ENCODE peak calls at places on chromosomes 11 and 22, in eight cellular contexts. W, E, A, T, Y, P, O and I are unnamed samples. For H3K36me3, the result is how much of the 10 kb centered on the place peaks cover.

GRCh38 chr22:24189249-24190158 is 8.2 kb downstream of the SUSD2 start:
- DNase-seq in O (peak), E (peak), T (peak), W (peak), A (peak), P (peak), Y (peak), I (peak)

GRCh38 chr11:118838905-118839553 is 44.7 kb upstream of the CXCR5 start:
- DNase-seq in O (no peak), Y (no peak), P (no peak), W (no peak), A (no peak), T (no peak), E (no peak), I (peak)

GRCh38 chr11:74418509-74418895 is 20.3 kb upstream of the PGM2L1 start:
- DNase-seq in E (no peak), P (no peak), W (no peak), Y (no peak), A (peak), O (no peak), T (no peak), I (no peak)

GRCh38 chr11:60971520-60971919 is at the start of gene CD6:
- DNase-seq in Y (no peak), A (no peak), E (no peak), O (no peak), T (no peak), W (no peak), P (no peak), I (no peak)

GRCh38 chr11:104968365-104968855 is at the start of gene CASP4:
- DNase-seq in W (peak), E (no peak), Y (peak), T (no peak), A (peak), O (no peak), P (no peak), I (no peak)

GRCh38 chr11:70315726-70316125 is 45.2 kb downstream of the PPFIA1 start:
- DNase-seq in E (no peak), T (no peak), W (no peak), O (no peak), Y (no peak), P (no peak), A (no peak), I (no peak)

GRCh38 chr11:44950625-44951472 is at the start of gene TP53I11:
- DNase-seq in Y (peak), P (peak), T (peak), E (peak), W (peak), A (no peak), O (peak), I (peak)

GRCh38 chr11:34915136-34916013 is 804 bp downstream of the APIP start:
- DNase-seq in P (no peak), A (no peak), W (no peak), T (no peak), E (no peak), Y (no peak), O (peak), I (no peak)

GRCh38 chr22:19109198-19110063 is 12.8 kb downstream of the DGCR2 start:
- DNase-seq in T (peak), W (no peak), E (peak), P (no peak), Y (peak), O (no peak), A (peak), I (no peak)

GRCh38 chr11:94128746-94129504 is at the start of gene PANX1:
- DNase-seq in O (peak), A (peak), P (peak), W (peak), Y (peak), E (peak), T (peak), I (peak)

GRCh38 chr22:45424241-45424731 is 10.8 kb downstream of the RIBC2 start:
- DNase-seq in O (peak), Y (peak), W (no peak), P (no peak), A (no peak), T (no peak), E (no peak), I (no peak)

GRCh38 chr11:85694385-85694980 is 8.5 kb upstream of the CCDC89 start:
- DNase-seq in O (no peak), A (peak), E (no peak), T (no peak), W (no peak), P (no peak), Y (no peak), I (no peak)

GRCh38 chr11:123221074-123221473 is 26.0 kb upstream of the CLMP start:
- DNase-seq in A (no peak), Y (peak), E (no peak), W (no peak), P (no peak), O (no peak), T (no peak), I (no peak)

GRCh38 chr22:25399649-25400151 is 164.8 kb upstream of the GRK3 start:
- DNase-seq in P (peak), E (no peak), A (no peak), Y (no peak), T (no peak), O (no peak), W (no peak), I (no peak)

GRCh38 chr11:114466742-114467141 is 27.5 kb downstream of the REXO2 start:
- DNase-seq in T (no peak), P (no peak), O (no peak), E (no peak), A (no peak), W (no peak), Y (no peak), I (no peak)

GRCh38 chr11:11860103-11860979 is 18.6 kb downstream of the USP47 start:
- DNase-seq in O (no peak), P (no peak), W (no peak), A (no peak), Y (no peak), T (no peak), E (no peak), I (no peak)

GRCh38 chr11:73262851-73263495 is 9.2 kb upstream of the P2RY6 start:
- DNase-seq in Y (no peak), A (no peak), P (no peak), W (no peak), E (no peak), T (no peak), O (no peak), I (no peak)

GRCh38 chr22:19703869-19704268 is 10.4 kb upstream of the SEPTIN5 start:
- DNase-seq in O (peak), P (no peak), W (no peak), T (no peak), Y (no peak), A (no peak), E (peak), I (no peak)

GRCh38 chr22:41050873-41051272 is 41.5 kb upstream of the EP300 start:
- DNase-seq in A (no peak), Y (no peak), P (no peak), W (no peak), O (no peak), T (no peak), E (no peak), I (no peak)

GRCh38 chr11:69309800-69310280 is 15.9 kb downstream of the MYEOV start:
- DNase-seq in Y (no peak), O (no peak), P (no peak), E (no peak), T (no peak), W (no peak), A (no peak), I (no peak)

GRCh38 chr11:120225372-120225909 is 14.5 kb upstream of the POU2F3 start:
- DNase-seq in W (no peak), O (no peak), T (no peak), P (peak), Y (no peak), A (no peak), E (no peak), I (no peak)

GRCh38 chr11:102911758-102912481 is 37.1 kb upstream of the MMP12 start:
- DNase-seq in T (no peak), E (no peak), O (no peak), A (no peak), Y (no peak), W (no peak), P (no peak), I (no peak)

GRCh38 chr22:48357196-48357595 is 1470.5 kb downstream of the BRD1 start:
- DNase-seq in P (no peak), E (no peak), T (no peak), A (no peak), Y (no peak), W (no peak), O (no peak), I (no peak)

GRCh38 chr11:66371627-66372415 is at the start of gene SLC29A2:
- DNase-seq in Y (peak), A (no peak), T (peak), W (no peak), E (peak), P (peak), O (no peak), I (peak)

GRCh38 chr11:120985718-120986569 is 38.0 kb upstream of the TBCEL start:
- DNase-seq in A (peak), E (peak), W (peak), P (peak), O (peak), Y (peak), T (peak), I (peak)

GRCh38 chr11:130480721-130481140 is 32.3 kb downstream of the ADAMTS15 start:
- DNase-seq in W (no peak), Y (no peak), T (no peak), O (no peak), E (no peak), A (no peak), P (no peak), I (no peak)

GRCh38 chr11:68287419-68287818 is 15.6 kb upstream of the C11orf24 start:
- DNase-seq in T (no peak), E (no peak), W (no peak), Y (no peak), O (no peak), P (no peak), A (no peak), I (no peak)

GRCh38 chr11:12061851-12062560 is 48.4 kb upstream of the MICAL2 start:
- DNase-seq in E (no peak), W (no peak), Y (no peak), A (no peak), P (no peak), O (no peak), T (no peak), I (no peak)

GRCh38 chr11:46414466-46414796 is 22.9 kb upstream of the CHRM4 start:
- DNase-seq in Y (no peak), A (no peak), W (no peak), E (no peak), P (no peak), T (no peak), O (no peak), I (peak)

GRCh38 chr11:8681837-8682218 is 637 bp downstream of the TRIM66 start:
- DNase-seq in Y (no peak), O (no peak), T (no peak), W (no peak), A (no peak), E (no peak), P (no peak), I (no peak)

GRCh38 chr11:65857500-65858353 is at the start of gene CFL1:
- DNase-seq in A (peak), T (peak), E (peak), Y (peak), W (peak), O (peak), P (peak), I (peak)

GRCh38 chr11:91869751-91870150 is 354.9 kb upstream of the FAT3 start:
- DNase-seq in W (no peak), A (no peak), E (no peak), O (no peak), P (no peak), T (no peak), Y (no peak), I (no peak)

GRCh38 chr11:80521592-80521991 is 1080.8 kb upstream of the TENM4 start:
- DNase-seq in E (no peak), A (no peak), T (no peak), Y (no peak), O (no peak), P (no peak), W (no peak), I (no peak)

GRCh38 chr11:59283825-59284772 is 71.4 kb upstream of the MPEG1 start:
- DNase-seq in T (peak), P (no peak), A (peak), E (peak), Y (peak), W (peak), O (peak), I (peak)

GRCh38 chr22:31347251-31348008 is 1.3 kb upstream of the PATZ1 start:
- DNase-seq in E (no peak), P (peak), A (peak), W (peak), T (peak), Y (peak), O (peak), I (peak)

GRCh38 chr22:31346255-31346732 is at the start of gene PATZ1:
- DNase-seq in O (peak), W (peak), T (peak), Y (peak), E (peak), A (peak), P (peak), I (no peak)

GRCh38 chr22:31345331-31346254 is 553 bp downstream of the PATZ1 start:
- DNase-seq in P (peak), E (peak), W (peak), A (peak), O (peak), T (peak), Y (peak), I (peak)

GRCh38 chr22:31348766-31349165 is 2.6 kb upstream of the PATZ1 start:
- DNase-seq in E (no peak), A (no peak), Y (no peak), O (no peak), T (no peak), W (no peak), P (no peak), I (no peak)

DNA sequence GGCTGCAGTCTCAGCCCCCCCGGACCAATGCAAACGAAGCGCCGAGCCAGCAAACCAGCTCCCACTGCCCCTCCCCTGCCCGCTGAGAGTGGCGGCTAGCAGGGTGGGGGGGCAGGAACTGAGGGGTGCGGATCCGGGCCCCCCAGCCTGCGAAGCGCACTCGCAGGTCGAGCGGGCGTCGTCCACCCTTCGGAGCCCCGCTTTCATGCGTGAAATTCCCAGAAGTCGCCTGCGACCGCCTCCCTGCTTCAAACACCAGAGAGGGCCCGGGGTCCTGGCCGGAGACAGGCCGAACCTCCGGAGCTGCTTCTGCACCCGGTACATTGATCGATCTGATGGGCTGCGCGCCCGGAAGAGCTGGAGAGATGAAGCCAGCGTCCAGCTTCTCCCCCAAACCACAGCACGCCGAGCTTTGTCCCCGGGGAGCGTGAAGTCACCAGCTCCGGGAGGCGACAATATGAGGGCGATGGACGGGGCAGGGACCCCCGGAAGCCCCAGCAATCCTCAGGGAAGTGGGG is 646 bp upstream of the PATZ1 start:
- DNase-seq in E (peak), P (peak), T (peak), W (peak), A (peak), O (peak), Y (peak), I (peak)
- TF ChIP-seq POLR2A in E (no peak), P (no peak), T (no peak), W (peak), A (peak), O (no peak), Y (no peak), I (no peak)

DNA sequence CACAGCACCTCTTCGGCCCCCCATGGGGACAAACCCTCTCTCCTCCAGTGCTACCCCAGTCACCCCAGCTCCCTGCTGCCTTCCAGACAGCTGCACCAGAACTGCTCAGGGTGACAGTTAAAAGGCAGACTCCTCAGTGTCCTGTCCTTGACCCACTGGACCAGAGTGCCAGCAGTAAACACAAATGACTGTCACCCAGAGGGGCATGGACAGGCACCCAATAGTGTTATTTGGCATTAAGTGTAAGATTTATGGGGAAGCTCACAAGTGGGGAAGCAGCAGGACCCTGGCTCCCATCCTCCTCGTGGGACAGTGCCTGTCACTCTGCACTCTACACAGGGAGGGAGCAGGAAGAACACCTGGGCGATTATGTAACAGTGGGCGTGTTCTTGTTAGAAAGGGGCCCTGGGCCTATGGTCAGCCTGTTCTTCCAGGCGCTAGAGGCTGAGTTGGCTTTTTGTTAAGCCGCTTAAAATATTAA is 5.0 kb downstream of the RPS19BP1 start:
- DNase-seq in W (no peak), P (no peak), A (peak), E (no peak), T (peak), Y (peak), O (no peak), I (peak)
- H3K36me3 ChIP-seq in W (under half), P (half or more), A (under half), E (half or more), T (under half), Y (under half), O (under half), I (under half)

GRCh38 chr22:35448552-35448922 is 48.6 kb downstream of the MCM5 start:
- DNase-seq in T (no peak), P (no peak), Y (no peak), E (no peak), O (no peak), W (no peak), A (no peak), I (no peak)
- H3K27ac ChIP-seq in T (no peak), P (no peak), Y (no peak), E (no peak), O (no peak), W (no peak), A (no peak), I (no peak)

GRCh38 chr11:88275636-88276035 is 61.9 kb downstream of the CTSC start:
- DNase-seq in O (no peak), E (no peak), T (no peak), W (no peak), A (no peak), Y (no peak), P (no peak), I (no peak)
- TF ChIP-seq POLR2A in O (no peak), E (no peak), T (no peak), W (no peak), A (no peak), Y (no peak), P (no peak), I (no peak)

DNA sequence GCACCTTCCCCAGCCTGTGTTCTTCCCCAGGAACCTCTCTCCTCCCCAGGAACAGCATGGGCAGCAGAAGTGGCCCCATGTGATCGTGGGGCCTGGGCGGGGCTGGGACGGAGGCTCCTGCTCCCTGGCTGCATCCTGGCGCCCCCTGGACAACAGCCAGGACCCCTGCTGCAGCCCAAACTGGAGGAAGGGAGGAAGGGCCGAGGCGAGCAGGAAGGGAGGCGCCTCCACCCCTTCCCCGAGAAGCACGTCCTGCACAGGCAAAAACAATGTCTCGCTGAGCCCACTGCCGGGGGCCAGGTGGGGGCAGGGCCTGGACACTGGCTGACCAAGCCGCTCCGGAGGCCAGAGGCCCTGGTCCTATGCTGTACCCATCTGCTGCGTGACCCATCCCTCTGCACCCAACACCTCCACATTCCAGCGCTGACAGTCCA is 15.0 kb upstream of the MFNG start:
- DNase-seq in A (no peak), P (peak), Y (peak), T (no peak), O (no peak), E (no peak), W (no peak), I (no peak)
- H3K36me3 ChIP-seq in A (under half), P (under half), Y (under half), T (under half), O (under half), E (under half), W (under half), I (under half)

DNA sequence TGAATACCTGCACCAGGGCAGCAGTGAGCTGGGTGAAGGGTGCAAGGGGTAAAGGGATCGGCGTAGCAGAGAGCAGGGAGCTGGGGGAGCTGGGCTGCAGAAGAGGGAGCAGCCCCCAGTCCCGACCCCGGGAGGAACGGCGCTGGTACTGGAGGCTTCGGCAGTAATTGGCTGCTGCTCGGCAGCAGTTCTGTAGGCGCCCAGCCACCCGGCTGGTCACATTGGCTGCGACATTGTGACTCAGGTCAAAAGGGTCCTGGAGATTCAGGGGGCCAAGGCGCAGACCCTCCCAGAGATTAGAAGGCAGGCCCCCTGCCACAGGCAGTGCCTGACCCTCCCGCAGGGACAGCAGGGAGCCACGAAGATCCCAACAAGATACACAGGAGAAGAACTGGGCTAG is 2.1 kb upstream of the EEF1G start:
- DNase-seq in T (no peak), E (no peak), Y (no peak), P (no peak), A (no peak), O (no peak), W (no peak), I (no peak)
- H3K27ac ChIP-seq in T (peak), E (no peak), Y (no peak), P (no peak), A (no peak), O (peak), W (peak), I (no peak)